ENCODE peak calls at places on chromosomes 7 and 10, in five cellular contexts. One of them, this sample, is unnamed.

GRCh38 chr10:14558025-14558424 is 216.7 kb downstream of the FAM107B start:
- DNase-seq in GM23338: no peak
- DNase-seq in prostate gland: no peak
- DNase-seq in HCT116: no peak
- DNase-seq in Panc1: no peak
- DNase-seq in this sample: no peak

GRCh38 chr7:158110034-158110590 is 477.5 kb downstream of the PTPRN2 start:
- DNase-seq in GM23338: no peak
- DNase-seq in prostate gland: no peak
- DNase-seq in HCT116: no peak
- DNase-seq in Panc1: no peak
- DNase-seq in this sample: no peak

GRCh38 chr10:21281765-21282484 is 243.6 kb downstream of the SKIDA1 start:
- DNase-seq in prostate gland: no peak
- DNase-seq in HCT116: no peak
- DNase-seq in Panc1: no peak
- DNase-seq in GM23338: peak
- DNase-seq in this sample: no peak

GRCh38 chr7:132742152-132742551 is 165.9 kb upstream of the PLXNA4 start:
- DNase-seq in HCT116: no peak
- DNase-seq in Panc1: no peak
- DNase-seq in prostate gland: no peak
- DNase-seq in GM23338: no peak
- DNase-seq in this sample: peak

GRCh38 chr7:55100962-55101327 is 82.1 kb downstream of the EGFR start:
- DNase-seq in HCT116: no peak
- DNase-seq in prostate gland: peak
- DNase-seq in Panc1: no peak
- DNase-seq in GM23338: no peak
- DNase-seq in this sample: no peak

GRCh38 chr7:148385009-148385682 is 205.4 kb upstream of the C7orf33 start:
- DNase-seq in GM23338: peak
- DNase-seq in Panc1: no peak
- DNase-seq in prostate gland: peak
- DNase-seq in HCT116: no peak
- DNase-seq in this sample: no peak

GRCh38 chr10:100103581-100103980 is 21.9 kb upstream of the CPN1 start:
- DNase-seq in GM23338: no peak
- DNase-seq in Panc1: no peak
- DNase-seq in prostate gland: no peak
- DNase-seq in HCT116: no peak
- DNase-seq in this sample: no peak

GRCh38 chr7:132115028-132115427 is 461.2 kb downstream of the PLXNA4 start:
- DNase-seq in GM23338: no peak
- DNase-seq in prostate gland: no peak
- DNase-seq in HCT116: no peak
- DNase-seq in Panc1: no peak
- DNase-seq in this sample: no peak

GRCh38 chr7:31335161-31335888 is 5.2 kb downstream of the NEUROD6 start:
- DNase-seq in HCT116: no peak
- DNase-seq in GM23338: no peak
- DNase-seq in prostate gland: no peak
- DNase-seq in Panc1: no peak
- DNase-seq in this sample: no peak

GRCh38 chr7:121634356-121634755 is 238.2 kb upstream of the FAM3C start:
- DNase-seq in prostate gland: no peak
- DNase-seq in Panc1: no peak
- DNase-seq in GM23338: no peak
- DNase-seq in HCT116: no peak
- DNase-seq in this sample: no peak

GRCh38 chr7:132836746-132837145 is 245.1 kb downstream of the CHCHD3 start:
- DNase-seq in GM23338: no peak
- DNase-seq in prostate gland: no peak
- DNase-seq in Panc1: no peak
- DNase-seq in HCT116: no peak
- DNase-seq in this sample: no peak

GRCh38 chr7:12719978-12720377 is 32.5 kb downstream of the ARL4A start:
- DNase-seq in HCT116: no peak
- DNase-seq in GM23338: no peak
- DNase-seq in prostate gland: no peak
- DNase-seq in Panc1: no peak
- DNase-seq in this sample: no peak
- TF ChIP-seq POLR2AphosphoS5 in HCT116: no peak
- TF ChIP-seq POLR2AphosphoS5 in GM23338: no peak
- TF ChIP-seq POLR2AphosphoS5 in prostate gland: no peak
- TF ChIP-seq POLR2AphosphoS5 in Panc1: no peak
- TF ChIP-seq POLR2AphosphoS5 in this sample: no peak

DNA sequence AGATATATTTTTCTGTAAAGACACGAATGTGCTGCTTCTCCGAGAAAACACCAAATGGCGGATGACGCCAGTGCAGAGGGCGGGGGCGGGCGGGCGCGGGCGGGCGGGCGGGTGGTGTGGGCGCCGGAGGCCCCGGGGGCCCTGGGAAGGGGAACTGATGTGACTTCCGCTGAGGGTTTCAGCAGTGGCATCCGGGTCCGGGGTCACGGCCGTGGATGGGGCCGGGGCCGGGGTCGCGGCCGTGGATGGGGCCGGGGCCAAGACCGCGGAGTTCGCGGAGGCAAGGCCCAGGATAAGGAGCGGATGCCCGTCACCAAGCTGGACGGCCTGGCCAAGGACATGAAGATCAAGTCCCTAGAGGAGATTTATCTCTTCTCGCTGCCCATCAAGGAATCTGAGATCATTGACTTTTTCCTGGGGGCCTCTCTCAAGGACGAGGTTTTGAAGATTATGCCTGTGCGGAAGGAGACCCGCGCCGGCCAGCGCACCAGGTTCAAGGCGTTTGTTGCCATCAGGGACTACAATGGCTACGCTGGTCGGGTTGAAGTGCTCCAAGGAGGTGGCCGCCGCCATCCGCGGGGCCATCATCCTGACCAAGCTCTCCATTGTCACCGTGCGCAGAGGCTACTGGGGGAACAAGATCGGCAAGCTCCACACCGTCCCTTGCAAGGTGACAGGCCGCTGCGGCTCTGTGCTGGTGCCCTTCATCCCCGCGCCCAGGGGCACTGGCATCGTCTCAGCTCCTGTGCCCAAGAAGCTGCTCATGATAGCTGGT is 20.3 kb upstream of the IGF2BP3 start:
- DNase-seq in GM23338: no peak
- DNase-seq in Panc1: no peak
- DNase-seq in prostate gland: no peak
- DNase-seq in HCT116: no peak
- DNase-seq in this sample: peak
- TF ChIP-seq POLR2AphosphoS5 in GM23338: no peak
- TF ChIP-seq POLR2AphosphoS5 in Panc1: no peak
- TF ChIP-seq POLR2AphosphoS5 in prostate gland: no peak
- TF ChIP-seq POLR2AphosphoS5 in HCT116: no peak
- TF ChIP-seq POLR2AphosphoS5 in this sample: no peak

GRCh38 chr10:77497748-77498147 is 139.9 kb downstream of the KCNMA1 start:
- DNase-seq in GM23338: peak
- DNase-seq in Panc1: no peak
- DNase-seq in prostate gland: no peak
- DNase-seq in HCT116: no peak
- DNase-seq in this sample: no peak
- TF ChIP-seq POLR2AphosphoS5 in GM23338: no peak
- TF ChIP-seq POLR2AphosphoS5 in Panc1: no peak
- TF ChIP-seq POLR2AphosphoS5 in prostate gland: no peak
- TF ChIP-seq POLR2AphosphoS5 in HCT116: no peak
- TF ChIP-seq POLR2AphosphoS5 in this sample: no peak

GRCh38 chr10:29642996-29643395 is 8.2 kb upstream of the SVIL start:
- DNase-seq in GM23338: no peak
- DNase-seq in prostate gland: no peak
- DNase-seq in Panc1: no peak
- DNase-seq in HCT116: no peak
- DNase-seq in this sample: no peak
- TF ChIP-seq POLR2AphosphoS5 in GM23338: no peak
- TF ChIP-seq POLR2AphosphoS5 in prostate gland: peak
- TF ChIP-seq POLR2AphosphoS5 in Panc1: no peak
- TF ChIP-seq POLR2AphosphoS5 in HCT116: no peak
- TF ChIP-seq POLR2AphosphoS5 in this sample: no peak

GRCh38 chr10:24966962-24967361 is 14.6 kb upstream of the PRTFDC1 start:
- DNase-seq in Panc1: no peak
- DNase-seq in HCT116: no peak
- DNase-seq in prostate gland: no peak
- DNase-seq in GM23338: no peak
- DNase-seq in this sample: no peak
- TF ChIP-seq POLR2AphosphoS5 in Panc1: no peak
- TF ChIP-seq POLR2AphosphoS5 in HCT116: no peak
- TF ChIP-seq POLR2AphosphoS5 in prostate gland: no peak
- TF ChIP-seq POLR2AphosphoS5 in GM23338: no peak
- TF ChIP-seq POLR2AphosphoS5 in this sample: no peak